ENCODE peak calls at places on chromosomes 5 and 9, in six cellular contexts. Y, F, G, E, N and I are unnamed samples. For H3K4me1, the result is how much of the 10 kb centered on the place peaks cover.

GRCh38 chr9:83420486-83420885 is 117.7 kb downstream of the FRMD3 start:
- DNase-seq in Y (no peak), F (no peak), G (no peak), E (no peak), N (no peak), I (no peak)

GRCh38 chr5:122882836-122883235 is 37.4 kb downstream of the SNX24 start:
- DNase-seq in Y (no peak), F (no peak), G (no peak), E (no peak), N (no peak), I (no peak)

GRCh38 chr5:143560378-143560777 is 156.9 kb upstream of the NR3C1 start:
- DNase-seq in Y (no peak), F (no peak), G (no peak), E (no peak), N (no peak), I (no peak)

GRCh38 chr9:37414503-37414943 is 8.0 kb upstream of the GRHPR start:
- DNase-seq in Y (no peak), F (no peak), G (no peak), E (peak), N (no peak), I (no peak)

GRCh38 chr9:108057421-108058136 is 568.0 kb upstream of the KLF4 start:
- DNase-seq in Y (peak), F (no peak), G (no peak), E (no peak), N (no peak), I (no peak)

GRCh38 chr9:35518212-35518917 is 28.5 kb downstream of the RUSC2 start:
- DNase-seq in Y (no peak), F (peak), G (peak), E (no peak), N (no peak), I (no peak)

GRCh38 chr5:1772634-1773033 is 27.0 kb downstream of the MRPL36 start:
- DNase-seq in Y (no peak), F (no peak), G (peak), E (peak), N (no peak), I (no peak)

GRCh38 chr5:94385767-94386166 is 232.6 kb downstream of the KIAA0825 start:
- DNase-seq in Y (no peak), F (no peak), G (no peak), E (no peak), N (no peak), I (no peak)

GRCh38 chr5:82911902-82912301 is 165.3 kb downstream of the TMEM167A start:
- DNase-seq in Y (no peak), F (no peak), G (no peak), E (no peak), N (no peak), I (no peak)

GRCh38 chr5:158212915-158213314 is 354.0 kb upstream of the CLINT1 start:
- DNase-seq in Y (no peak), F (no peak), G (peak), E (no peak), N (no peak), I (no peak)

GRCh38 chr5:158435161-158435616 is 576.2 kb upstream of the CLINT1 start:
- DNase-seq in Y (no peak), F (no peak), G (no peak), E (peak), N (no peak), I (no peak)

GRCh38 chr9:98280574-98280973 is 25.1 kb upstream of the TBC1D2 start:
- DNase-seq in Y (no peak), F (no peak), G (no peak), E (no peak), N (no peak), I (no peak)

DNA sequence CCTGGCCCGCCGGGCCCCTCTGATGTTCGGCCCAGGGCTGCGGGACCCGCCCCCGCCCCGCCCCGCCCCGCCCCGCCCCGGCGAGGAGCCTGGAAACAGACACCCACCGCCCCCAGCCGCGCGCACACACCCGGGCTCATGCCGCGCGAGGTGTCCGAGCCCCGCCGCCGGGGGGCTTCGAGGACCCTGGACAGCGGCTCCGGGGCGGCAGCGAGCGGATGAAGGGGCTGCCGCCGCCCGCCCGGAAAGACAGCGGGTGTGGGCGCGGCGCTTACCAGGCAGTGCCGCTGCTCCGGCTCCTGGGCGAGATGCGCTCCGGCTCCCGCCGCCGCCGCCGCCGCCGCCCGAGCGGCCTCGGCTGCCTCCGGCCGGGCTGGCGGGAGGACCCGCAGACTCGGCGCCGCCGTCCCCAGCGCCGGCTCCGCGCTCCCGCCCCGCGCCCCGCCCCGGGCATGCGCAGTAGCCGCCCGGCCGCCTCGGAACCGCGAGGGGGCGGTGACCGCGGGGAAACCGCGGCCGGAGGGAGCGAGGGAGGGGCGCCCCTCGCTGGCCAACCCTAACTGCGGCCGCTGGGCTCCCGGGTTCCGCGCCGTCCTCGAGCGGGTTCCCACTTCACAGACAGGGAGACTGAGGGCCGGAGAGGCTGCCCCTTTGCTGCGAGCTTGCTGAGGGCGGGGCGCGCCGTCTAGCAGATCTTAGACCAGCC is at the start of gene GPRIN1:
- DNase-seq in Y (no peak), F (peak), G (peak), E (peak), N (peak), I (peak)
- TF ChIP-seq CTCF in Y (no peak), F (no peak), G (peak), E (peak), N (no peak), I (no peak)

GRCh38 chr5:154762700-154763099 is 7.5 kb downstream of the LARP1 start:
- DNase-seq in Y (no peak), F (no peak), G (no peak), E (no peak), N (no peak), I (no peak)
- H3K4me1 ChIP-seq in Y (under half), F (half or more), G (under half), E (half or more), N (half or more), I (half or more)

DNA sequence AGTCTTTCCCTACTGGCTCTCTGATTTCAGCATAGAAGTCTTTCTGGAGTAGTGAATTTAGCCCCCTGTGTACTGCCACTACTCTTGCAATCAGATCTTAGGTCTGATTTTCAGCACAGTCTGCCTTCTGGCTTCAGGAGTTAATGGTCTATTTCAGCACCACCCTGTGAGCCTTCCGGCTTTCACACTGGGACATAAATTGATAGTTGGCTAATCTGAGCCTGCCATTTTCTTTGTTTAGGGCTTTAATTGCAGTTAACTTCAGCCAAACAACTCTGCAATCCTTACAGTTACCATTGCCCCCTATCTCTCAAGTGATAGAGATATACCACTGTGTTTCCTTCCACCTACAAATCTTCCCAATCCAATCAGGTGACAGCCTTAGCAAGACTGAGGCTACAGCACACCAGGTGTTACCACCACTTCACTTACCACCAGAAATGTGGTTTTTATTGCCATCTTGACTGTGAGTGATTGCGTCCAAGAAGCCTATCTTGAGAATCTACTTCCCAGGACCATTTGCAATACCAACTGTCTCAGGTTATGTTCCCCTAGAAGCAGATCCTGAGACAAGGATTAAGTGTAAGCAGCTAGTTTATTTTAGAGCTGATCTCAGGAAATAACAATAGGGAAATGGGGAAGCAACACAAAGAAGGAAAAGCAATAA is 51.9 kb upstream of the NEK6 start:
- DNase-seq in Y (no peak), F (no peak), G (no peak), E (peak), N (no peak), I (no peak)
- TF ChIP-seq CTCF in Y (no peak), F (no peak), G (no peak), E (no peak), N (no peak), I (no peak)

GRCh38 chr5:96881511-96882115 is 5.3 kb downstream of the ERAP2 start:
- DNase-seq in Y (no peak), F (no peak), G (no peak), E (no peak), N (no peak), I (no peak)

GRCh38 chr5:96883871-96884270 is 7.6 kb downstream of the ERAP2 start:
- DNase-seq in Y (no peak), F (no peak), G (no peak), E (no peak), N (no peak), I (no peak)

GRCh38 chr5:96885518-96886338 is 9.4 kb downstream of the ERAP2 start:
- DNase-seq in Y (no peak), F (no peak), G (no peak), E (peak), N (no peak), I (no peak)

GRCh38 chr5:96880402-96881164 is 4.3 kb downstream of the ERAP2 start:
- DNase-seq in Y (no peak), F (no peak), G (no peak), E (no peak), N (no peak), I (no peak)

DNA sequence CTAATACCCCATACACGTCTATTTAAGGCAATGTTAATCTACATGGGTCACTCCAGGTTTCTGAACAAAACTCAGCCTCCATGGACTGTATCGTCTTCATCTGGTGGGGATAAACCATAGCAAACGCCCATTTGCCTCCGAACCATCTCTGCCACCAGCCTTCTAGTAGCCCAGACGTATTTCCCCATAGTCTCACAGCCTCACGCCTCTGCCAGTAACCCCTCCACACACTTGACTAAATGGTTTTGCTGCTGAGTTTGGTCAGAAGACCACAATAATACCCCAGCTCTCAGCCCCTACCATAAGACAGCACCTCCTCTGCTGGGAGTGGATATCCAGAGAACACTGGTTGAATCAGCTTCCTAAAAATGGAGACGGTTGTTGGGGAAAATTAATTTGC is 8.7 kb downstream of the ERAP2 start:
- DNase-seq in Y (no peak), F (no peak), G (no peak), E (no peak), N (no peak), I (no peak)
- H3K4me1 ChIP-seq in Y (under half), F (under half), G (under half), E (under half), N (under half), I (under half)

GRCh38 chr5:32707394-32707997 is 3.6 kb upstream of the NPR3 start:
- DNase-seq in Y (no peak), F (no peak), G (peak), E (peak), N (no peak), I (no peak)
- TF ChIP-seq CTCF in Y (no peak), F (no peak), G (peak), E (peak), N (no peak), I (peak)

DNA sequence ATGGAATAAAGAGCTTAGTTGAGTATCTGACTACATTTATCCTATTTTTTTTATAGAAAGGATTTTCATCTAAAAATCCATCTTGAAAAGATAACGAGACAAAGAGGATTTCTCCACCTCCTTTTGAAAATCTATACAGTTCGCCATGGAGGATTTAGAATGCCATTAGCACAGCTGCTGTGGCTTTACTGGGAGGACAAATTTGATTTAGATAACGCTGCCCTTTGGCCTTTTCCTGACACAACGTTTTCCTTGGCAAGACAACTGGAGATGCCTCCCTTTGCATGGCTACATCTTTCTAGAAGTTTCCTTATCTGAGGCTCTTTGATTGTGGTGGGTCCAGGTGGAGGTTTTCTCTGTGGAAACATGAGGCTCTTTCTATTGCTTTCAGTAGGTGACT is 146.7 kb upstream of the KLF9 start:
- DNase-seq in Y (no peak), F (no peak), G (no peak), E (no peak), N (no peak), I (no peak)
- H3K4me1 ChIP-seq in Y (under half), F (under half), G (under half), E (under half), N (under half), I (under half)

GRCh38 chr9:92242115-92242778 is 51.2 kb downstream of the IARS1 start:
- DNase-seq in Y (peak), F (no peak), G (no peak), E (no peak), N (no peak), I (peak)
- TF ChIP-seq CTCF in Y (peak), F (no peak), G (no peak), E (peak), N (no peak), I (no peak)